ENCODE peak calls at places on chromosomes 3 and 15, in six cellular contexts. Y, T, X, B, R and O are unnamed samples.

GRCh38 chr3:72818915-72819314 is 29.3 kb downstream of the SHQ1 start:
- DNase-seq in Y (no peak), T (no peak), X (no peak), B (peak), R (no peak), O (no peak)

GRCh38 chr3:41893977-41894376 is 67.9 kb downstream of the ULK4 start:
- DNase-seq in Y (no peak), T (no peak), X (peak), B (peak), R (peak), O (peak)

GRCh38 chr3:58210761-58211477 is at the start of gene DNASE1L3:
- DNase-seq in Y (no peak), T (no peak), X (no peak), B (no peak), R (no peak), O (no peak)

GRCh38 chr15:71547066-71547465 is 263.3 kb upstream of the NR2E3 start:
- DNase-seq in Y (peak), T (no peak), X (no peak), B (no peak), R (no peak), O (peak)

GRCh38 chr3:142087676-142088075 is 61.7 kb downstream of the TFDP2 start:
- DNase-seq in Y (no peak), T (no peak), X (peak), B (peak), R (no peak), O (no peak)

GRCh38 chr3:14785207-14786155 is 33.3 kb upstream of the FGD5 start:
- DNase-seq in Y (no peak), T (no peak), X (no peak), B (no peak), R (no peak), O (no peak)

GRCh38 chr15:94331731-94332130 is 100.4 kb downstream of the MCTP2 start:
- DNase-seq in Y (no peak), T (no peak), X (no peak), B (no peak), R (no peak), O (no peak)

GRCh38 chr3:42683875-42684593 is 1.3 kb upstream of the KLHL40 start:
- DNase-seq in Y (no peak), T (no peak), X (peak), B (peak), R (no peak), O (no peak)

GRCh38 chr3:66399529-66400232 is 101.1 kb downstream of the LRIG1 start:
- DNase-seq in Y (no peak), T (no peak), X (no peak), B (no peak), R (no peak), O (no peak)

GRCh38 chr3:138653567-138653966 is 45.0 kb downstream of the FAIM start:
- DNase-seq in Y (no peak), T (no peak), X (no peak), B (no peak), R (no peak), O (peak)

GRCh38 chr3:141412087-141412935 is 44.0 kb downstream of the ZBTB38 start:
- DNase-seq in Y (peak), T (peak), X (peak), B (peak), R (peak), O (no peak)

GRCh38 chr3:56304069-56304468 is 164.2 kb downstream of the ERC2 start:
- DNase-seq in Y (no peak), T (no peak), X (no peak), B (no peak), R (no peak), O (no peak)

GRCh38 chr3:46884929-46885328 is 7.4 kb downstream of the PTH1R start:
- DNase-seq in Y (no peak), T (no peak), X (no peak), B (no peak), R (no peak), O (no peak)

GRCh38 chr3:14001136-14001535 is 121.3 kb upstream of the WNT7A start:
- DNase-seq in Y (no peak), T (no peak), X (peak), B (peak), R (no peak), O (no peak)

GRCh38 chr3:46496745-46497555 is 826 bp upstream of the RTP3 start:
- DNase-seq in Y (no peak), T (no peak), X (peak), B (peak), R (peak), O (peak)

GRCh38 chr3:29565236-29565635 is 284.4 kb downstream of the RBMS3 start:
- DNase-seq in Y (no peak), T (no peak), X (no peak), B (no peak), R (no peak), O (no peak)

GRCh38 chr3:47315069-47315647 is 32.4 kb downstream of the KLHL18 start:
- DNase-seq in Y (no peak), T (no peak), X (no peak), B (peak), R (no peak), O (peak)

GRCh38 chr3:146222204-146223046 is 28.5 kb downstream of the PLSCR4 start:
- DNase-seq in Y (no peak), T (no peak), X (peak), B (no peak), R (no peak), O (peak)

GRCh38 chr3:48338635-48339034 is 5.2 kb upstream of the SPINK8 start:
- DNase-seq in Y (no peak), T (no peak), X (no peak), B (no peak), R (no peak), O (no peak)

GRCh38 chr3:184637705-184638104 is 74.2 kb downstream of the MAGEF1 start:
- DNase-seq in Y (no peak), T (no peak), X (no peak), B (no peak), R (no peak), O (no peak)

GRCh38 chr15:31269961-31270575 is 56.6 kb upstream of the KLF13 start:
- DNase-seq in Y (no peak), T (no peak), X (no peak), B (no peak), R (no peak), O (no peak)

GRCh38 chr15:59255647-59256380 is 49.2 kb downstream of the LDHAL6B start:
- DNase-seq in Y (no peak), T (no peak), X (no peak), B (no peak), R (no peak), O (peak)

GRCh38 chr15:60326824-60327654 is 70.7 kb downstream of the ANXA2 start:
- DNase-seq in Y (peak), T (no peak), X (peak), B (peak), R (peak), O (peak)

GRCh38 chr3:16884748-16885587 is at the start of gene PLCL2:
- DNase-seq in Y (peak), T (no peak), X (peak), B (peak), R (peak), O (peak)

GRCh38 chr15:85672338-85673097 is 122.2 kb downstream of the KLHL25 start:
- DNase-seq in Y (no peak), T (no peak), X (no peak), B (peak), R (no peak), O (no peak)

GRCh38 chr3:134330895-134331810 is 43.1 kb downstream of the AMOTL2 start:
- DNase-seq in Y (no peak), T (no peak), X (peak), B (peak), R (no peak), O (no peak)

GRCh38 chr15:31452595-31453557 is 126.2 kb downstream of the KLF13 start:
- DNase-seq in Y (no peak), T (no peak), X (no peak), B (no peak), R (no peak), O (no peak)

GRCh38 chr15:52657338-52657737 is 21.9 kb downstream of the ATOSA start:
- DNase-seq in Y (no peak), T (no peak), X (peak), B (peak), R (no peak), O (no peak)